ENCODE peak calls at places on chromosomes 16 and 17, in eight cellular contexts. V is RCC 7860; W is AG09319; J is fibroblast of lung; U is H9; B is stimulated activated CD8-positive, alpha-beta memory T cell treated with anti-CD3 and anti-CD28 coated beads, Interleukin-15, amount 100 ng/mL, for 4 hours; A is GM12865; Z is NCI-H510A treated with DMSO at 0.1 percent for 48 hours. H is an unnamed sample.

GRCh38 chr16:856101-856500 is 55.6 kb upstream of the GNG13 start:
- DNase-seq in V (no peak), W (no peak), J (no peak), U (no peak), B (no peak), A (no peak), Z (no peak), H (no peak)

GRCh38 chr17:79672496-79672895 is 58.2 kb upstream of the ENPP7 start:
- DNase-seq in V (no peak), W (no peak), J (no peak), U (no peak), B (no peak), A (no peak), Z (no peak), H (no peak)

GRCh38 chr17:27615121-27615520 is 15.9 kb upstream of the LGALS9 start:
- DNase-seq in V (no peak), W (no peak), J (no peak), U (no peak), B (no peak), A (no peak), Z (no peak), H (no peak)

GRCh38 chr16:5709889-5710288 is 612.3 kb upstream of the EEF2KMT start:
- DNase-seq in V (no peak), W (no peak), J (no peak), U (peak; percentile 30), B (no peak), A (peak; percentile 1), Z (no peak), H (no peak)

GRCh38 chr17:42009170-42009569 is 8.1 kb downstream of the DNAJC7 start:
- DNase-seq in V (no peak), W (no peak), J (no peak), U (peak; percentile 50), B (no peak), A (no peak), Z (no peak), H (no peak)

GRCh38 chr16:80167657-80168056 is 373.1 kb upstream of the DYNLRB2 start:
- DNase-seq in V (peak; percentile 40), W (no peak), J (no peak), U (no peak), B (no peak), A (no peak), Z (peak; percentile 99), H (peak; percentile 97)

GRCh38 chr17:71821512-71821911 is 299.3 kb upstream of the SOX9 start:
- DNase-seq in V (no peak), W (no peak), J (no peak), U (no peak), B (no peak), A (no peak), Z (no peak), H (no peak)

GRCh38 chr16:21645261-21645721 is 7.1 kb downstream of the IGSF6 start:
- DNase-seq in V (no peak), W (no peak), J (peak; percentile 47), U (no peak), B (no peak), A (peak; percentile 77), Z (no peak), H (no peak)

GRCh38 chr17:50173335-50173941 is 7.6 kb downstream of the SGCA start:
- DNase-seq in V (no peak), W (no peak), J (peak; percentile 91), U (peak; percentile 73), B (no peak), A (no peak), Z (no peak), H (no peak)

GRCh38 chr17:36623281-36623680 is 21.9 kb downstream of the MRM1 start:
- DNase-seq in V (no peak), W (no peak), J (no peak), U (no peak), B (no peak), A (no peak), Z (no peak), H (no peak)

GRCh38 chr16:55476625-55477533 is 2.1 kb upstream of the MMP2 start:
- DNase-seq in V (no peak), W (no peak), J (no peak), U (no peak), B (no peak), A (no peak), Z (no peak), H (no peak)

GRCh38 chr17:5715478-5715877 is 131.2 kb upstream of the NLRP1 start:
- DNase-seq in V (no peak), W (no peak), J (no peak), U (no peak), B (no peak), A (no peak), Z (no peak), H (no peak)

GRCh38 chr16:62041401-62041800 is 5.2 kb upstream of the CDH8 start:
- DNase-seq in V (peak; percentile 26), W (no peak), J (no peak), U (peak; percentile 49), B (no peak), A (peak; percentile 8), Z (peak; percentile 58), H (peak; percentile 82)